ENCODE peak calls at places on chromosomes 11 and 22, in eight cellular contexts. B, X, K, H, O, M, L and Z are unnamed samples.

GRCh38 chr11:123330071-123330470 is 100.0 kb upstream of the GRAMD1B start:
- DNase-seq in B (no peak), X (no peak), K (no peak), H (no peak), O (no peak), M (no peak), L (no peak), Z (no peak)

GRCh38 chr11:132822294-132822693 is 710.0 kb downstream of the OPCML start:
- DNase-seq in B (no peak), X (no peak), K (no peak), H (no peak), O (no peak), M (no peak), L (no peak), Z (no peak)

GRCh38 chr11:67057410-67057757 is 737 bp downstream of the RHOD start:
- DNase-seq in B (no peak), X (no peak), K (no peak), H (no peak), O (no peak), M (no peak), L (no peak), Z (no peak)

GRCh38 chr11:31236052-31236652 is 133.4 kb downstream of the DCDC1 start:
- DNase-seq in B (peak), X (no peak), K (no peak), H (no peak), O (no peak), M (no peak), L (no peak), Z (no peak)

GRCh38 chr11:2652857-2653643 is 46.7 kb downstream of the KCNQ1OT1 start:
- DNase-seq in B (no peak), X (no peak), K (no peak), H (no peak), O (no peak), M (no peak), L (peak), Z (no peak)

GRCh38 chr22:23570681-23571080 is 9.4 kb downstream of the IGLL1 start:
- DNase-seq in B (no peak), X (no peak), K (no peak), H (no peak), O (no peak), M (no peak), L (peak), Z (no peak)

GRCh38 chr22:20639343-20639742 is 131.9 kb downstream of the MED15 start:
- DNase-seq in B (no peak), X (no peak), K (no peak), H (no peak), O (no peak), M (no peak), L (no peak), Z (no peak)

GRCh38 chr11:8807544-8808225 is 103.3 kb upstream of the AKIP1 start:
- DNase-seq in B (peak), X (peak), K (no peak), H (no peak), O (no peak), M (no peak), L (no peak), Z (no peak)

GRCh38 chr11:113974741-113975470 is at the start of gene HTR3A:
- DNase-seq in B (peak), X (peak), K (peak), H (no peak), O (no peak), M (peak), L (peak), Z (no peak)

GRCh38 chr11:45301537-45302246 is 15.6 kb upstream of the SYT13 start:
- DNase-seq in B (no peak), X (peak), K (no peak), H (no peak), O (no peak), M (no peak), L (no peak), Z (no peak)

GRCh38 chr11:22177186-22177585 is 15.7 kb upstream of the ANO5 start:
- DNase-seq in B (no peak), X (no peak), K (no peak), H (no peak), O (no peak), M (no peak), L (no peak), Z (no peak)

GRCh38 chr11:14872032-14872431 is 20.0 kb downstream of the CYP2R1 start:
- DNase-seq in B (no peak), X (no peak), K (no peak), H (no peak), O (no peak), M (no peak), L (no peak), Z (no peak)

GRCh38 chr22:50175191-50175461 is 4.6 kb downstream of the PANX2 start:
- DNase-seq in B (no peak), X (no peak), K (no peak), H (no peak), O (no peak), M (no peak), L (no peak), Z (no peak)

GRCh38 chr11:7520981-7521487 is 7.2 kb downstream of the PPFIBP2 start:
- DNase-seq in B (no peak), X (no peak), K (no peak), H (no peak), O (peak), M (no peak), L (no peak), Z (peak)

GRCh38 chr11:108561535-108561991 is 32.0 kb downstream of the EXPH5 start:
- DNase-seq in B (no peak), X (no peak), K (no peak), H (peak), O (no peak), M (no peak), L (no peak), Z (no peak)

GRCh38 chr11:113446112-113446511 is 29.1 kb downstream of the DRD2 start:
- DNase-seq in B (peak), X (no peak), K (no peak), H (peak), O (no peak), M (no peak), L (no peak), Z (no peak)

GRCh38 chr11:72569966-72570892 is 104.0 kb downstream of the PDE2A start:
- DNase-seq in B (peak), X (no peak), K (no peak), H (peak), O (no peak), M (no peak), L (no peak), Z (no peak)

GRCh38 chr11:76903325-76903724 is 42.6 kb downstream of the ACER3 start:
- DNase-seq in B (no peak), X (no peak), K (no peak), H (no peak), O (no peak), M (no peak), L (no peak), Z (no peak)

GRCh38 chr11:73221451-73221850 is 3.4 kb downstream of the P2RY2 start:
- DNase-seq in B (no peak), X (no peak), K (no peak), H (no peak), O (no peak), M (no peak), L (peak), Z (no peak)

GRCh38 chr11:34036456-34036855 is 15.1 kb upstream of the CAPRIN1 start:
- DNase-seq in B (no peak), X (no peak), K (no peak), H (peak), O (no peak), M (no peak), L (no peak), Z (no peak)

GRCh38 chr11:130209128-130209932 is 49.7 kb downstream of the ST14 start:
- DNase-seq in B (no peak), X (peak), K (no peak), H (no peak), O (peak), M (no peak), L (peak), Z (peak)

GRCh38 chr11:75597636-75598035 is 35.6 kb downstream of the SERPINH1 start:
- DNase-seq in B (peak), X (no peak), K (peak), H (peak), O (peak), M (peak), L (no peak), Z (no peak)

GRCh38 chr22:44172370-44173108 is 8.2 kb upstream of the PARVG start:
- DNase-seq in B (peak), X (peak), K (no peak), H (peak), O (peak), M (no peak), L (peak), Z (peak)

GRCh38 chr11:12871788-12872321 is 137.3 kb upstream of the RASSF10 start:
- DNase-seq in B (peak), X (no peak), K (no peak), H (no peak), O (no peak), M (no peak), L (no peak), Z (no peak)

GRCh38 chr11:2314525-2315394 is 12.9 kb downstream of the TSPAN32 start:
- DNase-seq in B (peak), X (peak), K (peak), H (peak), O (no peak), M (peak), L (peak), Z (no peak)

GRCh38 chr22:28171135-28171534 is 252.1 kb upstream of the PITPNB start:
- DNase-seq in B (peak), X (no peak), K (no peak), H (no peak), O (no peak), M (no peak), L (no peak), Z (no peak)

GRCh38 chr11:109726061-109726460 is 304.1 kb downstream of the C11orf87 start:
- DNase-seq in B (no peak), X (no peak), K (no peak), H (no peak), O (no peak), M (no peak), L (no peak), Z (no peak)

GRCh38 chr11:124177344-124177743 is 5.8 kb upstream of the OR10D3 start:
- DNase-seq in B (no peak), X (no peak), K (no peak), H (no peak), O (no peak), M (no peak), L (no peak), Z (no peak)

GRCh38 chr11:120945042-120945441 is 78.9 kb upstream of the TBCEL start:
- DNase-seq in B (no peak), X (no peak), K (no peak), H (no peak), O (no peak), M (no peak), L (peak), Z (no peak)

GRCh38 chr22:20205964-20206708 is 55.3 kb upstream of the CCDC188 start:
- DNase-seq in B (peak), X (peak), K (peak), H (peak), O (peak), M (peak), L (peak), Z (peak)

GRCh38 chr11:78365381-78365792 is 52.2 kb downstream of the GAB2 start:
- DNase-seq in B (no peak), X (no peak), K (no peak), H (no peak), O (no peak), M (peak), L (no peak), Z (no peak)

GRCh38 chr11:111922803-111923202 is 4.1 kb downstream of the C11orf52 start:
- DNase-seq in B (peak), X (no peak), K (no peak), H (peak), O (no peak), M (no peak), L (no peak), Z (no peak)

GRCh38 chr22:46923394-46923793 is 160.9 kb downstream of the TBC1D22A start:
- DNase-seq in B (no peak), X (peak), K (no peak), H (no peak), O (no peak), M (no peak), L (no peak), Z (no peak)

GRCh38 chr11:19912206-19913118 is 199.8 kb downstream of the NAV2 start:
- DNase-seq in B (no peak), X (no peak), K (no peak), H (no peak), O (no peak), M (no peak), L (no peak), Z (no peak)

GRCh38 chr22:33271390-33272161 is 213.4 kb upstream of the SYN3 start:
- DNase-seq in B (peak), X (peak), K (no peak), H (peak), O (peak), M (no peak), L (no peak), Z (peak)

GRCh38 chr11:92180226-92180625 is 44.4 kb upstream of the FAT3 start:
- DNase-seq in B (no peak), X (no peak), K (no peak), H (no peak), O (no peak), M (no peak), L (no peak), Z (no peak)

GRCh38 chr11:58576792-58577440 is 1.3 kb upstream of the LPXN start:
- DNase-seq in B (peak), X (no peak), K (peak), H (peak), O (no peak), M (no peak), L (no peak), Z (no peak)
- TF ChIP-seq CTCF in B (peak), X (peak), K (peak), H (peak), O (peak), M (peak), L (peak), Z (peak)

GRCh38 chr11:28512143-28512756 is 404.1 kb downstream of the METTL15 start:
- DNase-seq in B (no peak), X (no peak), K (no peak), H (no peak), O (no peak), M (no peak), L (no peak), Z (no peak)
- TF ChIP-seq CTCF in B (no peak), X (no peak), K (no peak), H (no peak), O (no peak), M (no peak), L (no peak), Z (no peak)

DNA sequence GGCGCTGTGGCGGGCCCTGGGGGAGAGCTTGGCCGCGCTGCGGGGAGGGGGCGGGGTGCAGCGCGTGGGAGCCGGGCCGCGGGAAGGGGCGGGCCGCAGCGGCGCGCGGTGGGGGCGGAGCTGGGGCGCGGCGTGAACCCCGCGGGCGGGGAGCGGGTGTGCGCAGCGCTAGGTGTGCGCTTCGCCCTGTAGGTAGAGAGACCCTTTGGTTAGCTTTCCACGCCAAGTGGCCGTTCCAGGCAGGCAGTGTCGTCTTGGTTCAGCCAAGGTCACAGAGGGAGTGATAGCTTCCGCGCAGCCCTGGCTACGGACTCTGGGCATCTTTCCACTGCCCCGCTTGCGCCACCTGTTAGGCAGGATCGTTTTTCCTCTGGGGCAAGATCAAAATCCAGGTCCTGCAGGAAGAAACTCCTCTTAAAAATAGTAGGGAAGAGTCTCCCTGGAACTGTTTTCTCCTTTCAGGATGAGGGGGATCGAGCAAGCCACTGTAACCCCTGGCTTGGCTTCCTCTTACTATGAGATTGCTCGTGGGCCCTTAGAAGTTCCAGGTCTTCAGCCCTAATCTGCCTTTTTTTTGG is 434 bp downstream of the BANF1 start:
- DNase-seq in B (peak), X (no peak), K (peak), H (no peak), O (peak), M (peak), L (no peak), Z (no peak)
- TF ChIP-seq CTCF in B (peak), X (peak), K (peak), H (no peak), O (no peak), M (no peak), L (peak), Z (no peak)

GRCh38 chr22:35524966-35525686 is 15.5 kb upstream of the RASD2 start:
- DNase-seq in B (no peak), X (no peak), K (no peak), H (no peak), O (no peak), M (no peak), L (no peak), Z (no peak)
- TF ChIP-seq CTCF in B (no peak), X (no peak), K (no peak), H (no peak), O (no peak), M (no peak), L (no peak), Z (no peak)

GRCh38 chr11:117623831-117624271 is 173.2 kb downstream of the DSCAML1 start:
- DNase-seq in B (no peak), X (no peak), K (no peak), H (no peak), O (no peak), M (no peak), L (peak), Z (no peak)

GRCh38 chr11:117620659-117621058 is 176.4 kb downstream of the DSCAML1 start:
- DNase-seq in B (no peak), X (no peak), K (no peak), H (no peak), O (no peak), M (no peak), L (no peak), Z (no peak)

GRCh38 chr11:117620131-117620530 is 176.9 kb downstream of the DSCAML1 start:
- DNase-seq in B (no peak), X (no peak), K (no peak), H (no peak), O (no peak), M (no peak), L (peak), Z (no peak)

GRCh38 chr11:117618956-117619355 is 178.1 kb downstream of the DSCAML1 start:
- DNase-seq in B (no peak), X (no peak), K (no peak), H (no peak), O (no peak), M (no peak), L (peak), Z (no peak)

DNA sequence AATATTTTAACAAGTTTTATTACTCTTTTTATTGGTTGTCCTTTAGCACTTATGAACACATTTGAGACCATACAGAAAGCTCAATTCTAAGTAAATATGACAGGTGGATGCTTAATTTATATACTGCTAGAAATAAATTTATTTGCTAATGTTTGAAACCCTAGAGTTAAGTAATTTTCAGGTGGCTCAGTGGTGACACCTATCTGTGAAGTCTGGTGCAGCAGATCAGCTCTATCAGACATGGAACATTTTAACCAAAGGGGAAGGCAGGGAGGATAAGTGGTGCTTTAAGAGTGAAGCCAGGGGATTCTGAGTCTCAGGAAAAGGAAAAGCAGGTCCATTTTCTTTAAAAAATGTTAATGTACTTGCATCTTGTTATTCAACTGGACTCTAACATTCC is 175.8 kb downstream of the DSCAML1 start:
- DNase-seq in B (peak), X (no peak), K (peak), H (peak), O (no peak), M (no peak), L (no peak), Z (no peak)
- TF ChIP-seq CTCF in B (peak), X (peak), K (peak), H (peak), O (peak), M (peak), L (peak), Z (peak)

GRCh38 chr11:127470485-127470884 is 469.9 kb upstream of the KIRREL3 start:
- DNase-seq in B (no peak), X (no peak), K (peak), H (no peak), O (no peak), M (peak), L (no peak), Z (no peak)
- TF ChIP-seq CTCF in B (peak), X (peak), K (no peak), H (peak), O (peak), M (no peak), L (peak), Z (no peak)